ENCODE peak calls at places on chromosome 11, in five cellular contexts. P is mesendoderm, U is skeletal muscle cell, G is GM12864, C is frontal cortex. E is an unnamed sample.

GRCh38 chr11:125264091-125265022 is 99.8 kb downstream of the PKNOX2 start:
- DNase-seq in P (peak), U (no peak), G (no peak), C (no peak), E (peak)

GRCh38 chr11:123194308-123195181 is 503 bp downstream of the CLMP start:
- DNase-seq in P (peak), U (no peak), G (no peak), C (no peak), E (peak)

GRCh38 chr11:48052183-48053040 is 72.1 kb downstream of the PTPRJ start:
- DNase-seq in P (peak), U (no peak), G (no peak), C (no peak), E (no peak)

GRCh38 chr11:111939836-111940604 is 2.9 kb downstream of the DIXDC1 start:
- DNase-seq in P (no peak), U (peak), G (no peak), C (no peak), E (peak)

GRCh38 chr11:72422414-72422813 is 11.9 kb downstream of the CLPB start:
- DNase-seq in P (no peak), U (no peak), G (no peak), C (no peak), E (peak)

GRCh38 chr11:282171-282570 is 4.0 kb downstream of the NLRP6 start:
- DNase-seq in P (no peak), U (no peak), G (no peak), C (no peak), E (no peak)

GRCh38 chr11:72314600-72315386 is 70.8 kb upstream of the PHOX2A start:
- DNase-seq in P (peak), U (no peak), G (no peak), C (no peak), E (peak)

GRCh38 chr11:68963779-68964178 is 17.0 kb downstream of the MRGPRD start:
- DNase-seq in P (peak), U (no peak), G (no peak), C (no peak), E (no peak)

GRCh38 chr11:64891215-64891848 is 12.9 kb upstream of the EHD1 start:
- DNase-seq in P (no peak), U (no peak), G (no peak), C (no peak), E (no peak)

GRCh38 chr11:119204066-119204465 is 2.1 kb upstream of the CBL start:
- DNase-seq in P (no peak), U (no peak), G (no peak), C (no peak), E (no peak)

GRCh38 chr11:1020211-1020905 is 16.2 kb downstream of the MUC6 start:
- DNase-seq in P (no peak), U (no peak), G (no peak), C (no peak), E (no peak)

GRCh38 chr11:129458756-129459535 is 83.3 kb downstream of the BARX2 start:
- DNase-seq in P (no peak), U (no peak), G (no peak), C (no peak), E (no peak)

GRCh38 chr11:103867481-103867880 is 169.0 kb upstream of the DDI1 start:
- DNase-seq in P (no peak), U (no peak), G (no peak), C (no peak), E (no peak)

GRCh38 chr11:2511421-2512369 is 66.9 kb downstream of the KCNQ1 start:
- DNase-seq in P (no peak), U (no peak), G (no peak), C (peak), E (no peak)

GRCh38 chr11:92707173-92707619 is 262.3 kb upstream of the MTNR1B start:
- DNase-seq in P (no peak), U (peak), G (no peak), C (no peak), E (no peak)

GRCh38 chr11:8260202-8260996 is 3.3 kb downstream of the LMO1 start:
- DNase-seq in P (no peak), U (no peak), G (no peak), C (no peak), E (no peak)

GRCh38 chr11:1691878-1692707 is 4.9 kb upstream of the KRTAP5-6 start:
- DNase-seq in P (no peak), U (no peak), G (no peak), C (no peak), E (no peak)

GRCh38 chr11:117888140-117888561 is 11.7 kb upstream of the FXYD6 start:
- DNase-seq in P (no peak), U (no peak), G (no peak), C (no peak), E (no peak)

GRCh38 chr11:23990346-23990745 is 506.5 kb upstream of the LUZP2 start:
- DNase-seq in P (no peak), U (no peak), G (no peak), C (no peak), E (no peak)

GRCh38 chr11:111918390-111919256 is at the start of gene C11orf52:
- DNase-seq in P (peak), U (no peak), G (no peak), C (no peak), E (peak)

GRCh38 chr11:47001666-47002285 is 65.2 kb downstream of the CSTPP1 start:
- DNase-seq in P (peak), U (no peak), G (no peak), C (no peak), E (peak)

GRCh38 chr11:134414772-134415765 is 3.0 kb upstream of the B3GAT1 start:
- DNase-seq in P (no peak), U (no peak), G (no peak), C (no peak), E (no peak)

GRCh38 chr11:794766-795637 is 3.1 kb downstream of the SLC25A22 start:
- DNase-seq in P (no peak), U (no peak), G (no peak), C (no peak), E (peak)

GRCh38 chr11:127804775-127805446 is 782.4 kb downstream of the ETS1 start:
- DNase-seq in P (no peak), U (no peak), G (no peak), C (no peak), E (no peak)

GRCh38 chr11:62988281-62988680 is 3.5 kb upstream of the SLC22A6 start:
- DNase-seq in P (no peak), U (no peak), G (no peak), C (no peak), E (no peak)

GRCh38 chr11:92916299-92916698 is 53.2 kb upstream of the MTNR1B start:
- DNase-seq in P (no peak), U (no peak), G (no peak), C (no peak), E (no peak)

GRCh38 chr11:44777537-44778199 is 50.9 kb downstream of the TSPAN18 start:
- DNase-seq in P (no peak), U (no peak), G (no peak), C (no peak), E (peak)

GRCh38 chr11:6397636-6398035 is 7.4 kb downstream of the SMPD1 start:
- DNase-seq in P (peak), U (no peak), G (no peak), C (no peak), E (no peak)

GRCh38 chr11:95641506-95641905 is 148.1 kb downstream of the FAM76B start:
- DNase-seq in P (no peak), U (peak), G (peak), C (no peak), E (no peak)

GRCh38 chr11:127711748-127712147 is 711.2 kb upstream of the KIRREL3 start:
- DNase-seq in P (no peak), U (no peak), G (no peak), C (no peak), E (no peak)

GRCh38 chr11:70895061-70895670 is 357.2 kb downstream of the SHANK2 start:
- DNase-seq in P (no peak), U (no peak), G (no peak), C (no peak), E (no peak)

GRCh38 chr11:118415739-118416068 is 14.3 kb downstream of the ATP5MG start:
- DNase-seq in P (peak), U (peak), G (no peak), C (no peak), E (no peak)

GRCh38 chr11:75200051-75200450 is 40.5 kb upstream of the TPBGL start:
- DNase-seq in P (no peak), U (no peak), G (no peak), C (no peak), E (no peak)

GRCh38 chr11:35083181-35084061 is 55.5 kb upstream of the CD44 start:
- DNase-seq in P (peak), U (peak), G (peak), C (peak), E (no peak)

GRCh38 chr11:110712643-110713468 is 619 bp upstream of the ARHGAP20 start:
- DNase-seq in P (peak), U (no peak), G (no peak), C (peak), E (peak)

GRCh38 chr11:120244476-120244875 is 4.5 kb downstream of the POU2F3 start:
- DNase-seq in P (no peak), U (peak), G (no peak), C (no peak), E (no peak)

GRCh38 chr11:19432370-19433163 is 191.8 kb upstream of the E2F8 start:
- DNase-seq in P (peak), U (peak), G (peak), C (no peak), E (no peak)

GRCh38 chr11:20243974-20244373 is 83.7 kb upstream of the DBX1 start:
- DNase-seq in P (no peak), U (no peak), G (no peak), C (no peak), E (no peak)

GRCh38 chr11:48101958-48102357 is 114.7 kb upstream of the OR4B1 start:
- DNase-seq in P (no peak), U (no peak), G (no peak), C (no peak), E (no peak)

E was measured in NCI-H82.